ENCODE peak calls at places on chromosomes 13 and 19, in five cellular contexts. One of them, this sample, is unnamed.

GRCh38 chr13:98368019-98368418 is 190.9 kb upstream of the RNF113B start:
- DNase-seq in psoas muscle: no peak
- DNase-seq in OCI-LY7: no peak
- DNase-seq in fibroblast of lung: peak
- DNase-seq in K562: no peak
- DNase-seq in this sample: no peak

GRCh38 chr19:33221641-33222040 is 4.0 kb downstream of the SLC7A10 start:
- DNase-seq in psoas muscle: no peak
- DNase-seq in OCI-LY7: no peak
- DNase-seq in fibroblast of lung: peak
- DNase-seq in K562: no peak
- DNase-seq in this sample: no peak

GRCh38 chr13:113774177-113775107 is 15.4 kb downstream of the TMEM255B start:
- DNase-seq in psoas muscle: no peak
- DNase-seq in OCI-LY7: no peak
- DNase-seq in fibroblast of lung: peak
- DNase-seq in K562: no peak
- DNase-seq in this sample: no peak

GRCh38 chr19:4379383-4380253 is 20.7 kb downstream of the SH3GL1 start:
- DNase-seq in psoas muscle: peak
- DNase-seq in OCI-LY7: peak
- DNase-seq in fibroblast of lung: peak
- DNase-seq in K562: no peak
- DNase-seq in this sample: peak

GRCh38 chr13:40101708-40102359 is 446.4 kb downstream of the COG6 start:
- DNase-seq in psoas muscle: no peak
- DNase-seq in OCI-LY7: peak
- DNase-seq in fibroblast of lung: no peak
- DNase-seq in K562: no peak
- DNase-seq in this sample: no peak

GRCh38 chr19:46841458-46842083 is 9.1 kb downstream of the AP2S1 start:
- DNase-seq in psoas muscle: peak
- DNase-seq in OCI-LY7: no peak
- DNase-seq in fibroblast of lung: peak
- DNase-seq in K562: peak
- DNase-seq in this sample: no peak

GRCh38 chr19:42150353-42150752 is 18.1 kb upstream of the POU2F2 start:
- DNase-seq in psoas muscle: no peak
- DNase-seq in OCI-LY7: no peak
- DNase-seq in fibroblast of lung: no peak
- DNase-seq in K562: no peak
- DNase-seq in this sample: no peak

GRCh38 chr19:55585658-55586339 is 5.2 kb upstream of the ZNF579 start:
- DNase-seq in psoas muscle: peak
- DNase-seq in OCI-LY7: peak
- DNase-seq in fibroblast of lung: peak
- DNase-seq in K562: peak
- DNase-seq in this sample: peak

GRCh38 chr13:97435794-97436193 is 1.8 kb downstream of the RAP2A start:
- DNase-seq in psoas muscle: no peak
- DNase-seq in OCI-LY7: peak
- DNase-seq in fibroblast of lung: peak
- DNase-seq in K562: no peak
- DNase-seq in this sample: no peak

GRCh38 chr13:59776924-59777690 is 386.6 kb downstream of the DIAPH3 start:
- DNase-seq in psoas muscle: no peak
- DNase-seq in OCI-LY7: no peak
- DNase-seq in fibroblast of lung: peak
- DNase-seq in K562: no peak
- DNase-seq in this sample: no peak

GRCh38 chr13:28318418-28318995 is 176.4 kb downstream of the FLT1 start:
- DNase-seq in psoas muscle: no peak
- DNase-seq in OCI-LY7: peak
- DNase-seq in fibroblast of lung: no peak
- DNase-seq in K562: no peak
- DNase-seq in this sample: no peak

GRCh38 chr13:27411393-27411792 is 13.0 kb upstream of the GTF3A start:
- DNase-seq in psoas muscle: no peak
- DNase-seq in OCI-LY7: no peak
- DNase-seq in fibroblast of lung: no peak
- DNase-seq in K562: no peak
- DNase-seq in this sample: no peak

GRCh38 chr19:12034610-12035009 is 869 bp downstream of the ZNF433 start:
- DNase-seq in psoas muscle: no peak
- DNase-seq in OCI-LY7: no peak
- DNase-seq in fibroblast of lung: no peak
- DNase-seq in K562: no peak
- DNase-seq in this sample: no peak

GRCh38 chr19:35165200-35166058 is 10.9 kb downstream of the FXYD5 start:
- DNase-seq in psoas muscle: no peak
- DNase-seq in OCI-LY7: no peak
- DNase-seq in fibroblast of lung: no peak
- DNase-seq in K562: no peak
- DNase-seq in this sample: no peak

GRCh38 chr19:54178581-54179261 is 5.8 kb upstream of the TMC4 start:
- DNase-seq in psoas muscle: peak
- DNase-seq in OCI-LY7: peak
- DNase-seq in fibroblast of lung: no peak
- DNase-seq in K562: no peak
- DNase-seq in this sample: no peak

GRCh38 chr13:49213539-49213938 is 6.6 kb upstream of the MLNR start:
- DNase-seq in psoas muscle: no peak
- DNase-seq in OCI-LY7: no peak
- DNase-seq in fibroblast of lung: no peak
- DNase-seq in K562: no peak
- DNase-seq in this sample: no peak

GRCh38 chr19:33552191-33552927 is 30.8 kb upstream of the PEPD start:
- DNase-seq in psoas muscle: no peak
- DNase-seq in OCI-LY7: no peak
- DNase-seq in fibroblast of lung: no peak
- DNase-seq in K562: no peak
- DNase-seq in this sample: no peak

GRCh38 chr19:42540071-42540553 is 11.8 kb upstream of the CEACAM1 start:
- DNase-seq in psoas muscle: no peak
- DNase-seq in OCI-LY7: no peak
- DNase-seq in fibroblast of lung: peak
- DNase-seq in K562: no peak
- DNase-seq in this sample: no peak

GRCh38 chr19:14795078-14795721 is 16.8 kb upstream of the ADGRE2 start:
- DNase-seq in psoas muscle: no peak
- DNase-seq in OCI-LY7: no peak
- DNase-seq in fibroblast of lung: no peak
- DNase-seq in K562: no peak
- DNase-seq in this sample: no peak

GRCh38 chr13:53336441-53337160 is 308.0 kb downstream of the OLFM4 start:
- DNase-seq in psoas muscle: no peak
- DNase-seq in OCI-LY7: no peak
- DNase-seq in fibroblast of lung: no peak
- DNase-seq in K562: no peak
- DNase-seq in this sample: no peak

GRCh38 chr13:99034333-99035085 is 56.6 kb upstream of the DOCK9 start:
- DNase-seq in psoas muscle: no peak
- DNase-seq in OCI-LY7: no peak
- DNase-seq in fibroblast of lung: no peak
- DNase-seq in K562: no peak
- DNase-seq in this sample: no peak

GRCh38 chr19:9793051-9793591 is 24.6 kb upstream of the ZNF846 start:
- DNase-seq in psoas muscle: peak
- DNase-seq in OCI-LY7: peak
- DNase-seq in fibroblast of lung: peak
- DNase-seq in K562: no peak
- DNase-seq in this sample: peak

GRCh38 chr19:280541-281007 is 10.6 kb downstream of the PLPP2 start:
- DNase-seq in psoas muscle: no peak
- DNase-seq in OCI-LY7: no peak
- DNase-seq in fibroblast of lung: no peak
- DNase-seq in K562: peak
- DNase-seq in this sample: no peak

GRCh38 chr13:29439601-29440381 is 155.7 kb downstream of the SLC7A1 start:
- DNase-seq in psoas muscle: no peak
- DNase-seq in OCI-LY7: no peak
- DNase-seq in fibroblast of lung: no peak
- DNase-seq in K562: no peak
- DNase-seq in this sample: no peak
- H3K27ac ChIP-seq in psoas muscle: no peak
- H3K27ac ChIP-seq in OCI-LY7: no peak
- H3K27ac ChIP-seq in fibroblast of lung: no peak
- H3K27ac ChIP-seq in K562: no peak
- H3K27ac ChIP-seq in this sample: no peak

GRCh38 chr19:2333807-2334211 is 5.3 kb downstream of the SPPL2B start:
- DNase-seq in psoas muscle: no peak
- DNase-seq in OCI-LY7: no peak
- DNase-seq in fibroblast of lung: no peak
- DNase-seq in K562: no peak
- DNase-seq in this sample: no peak

GRCh38 chr19:2332341-2333026 is 4.0 kb downstream of the SPPL2B start:
- DNase-seq in psoas muscle: no peak
- DNase-seq in OCI-LY7: peak
- DNase-seq in fibroblast of lung: no peak
- DNase-seq in K562: no peak
- DNase-seq in this sample: no peak

GRCh38 chr19:2331601-2332246 is 3.2 kb downstream of the SPPL2B start:
- DNase-seq in psoas muscle: no peak
- DNase-seq in OCI-LY7: peak
- DNase-seq in fibroblast of lung: no peak
- DNase-seq in K562: no peak
- DNase-seq in this sample: no peak

GRCh38 chr19:2334426-2334825 is 5.9 kb downstream of the SPPL2B start:
- DNase-seq in psoas muscle: no peak
- DNase-seq in OCI-LY7: no peak
- DNase-seq in fibroblast of lung: no peak
- DNase-seq in K562: no peak
- DNase-seq in this sample: no peak

DNA sequence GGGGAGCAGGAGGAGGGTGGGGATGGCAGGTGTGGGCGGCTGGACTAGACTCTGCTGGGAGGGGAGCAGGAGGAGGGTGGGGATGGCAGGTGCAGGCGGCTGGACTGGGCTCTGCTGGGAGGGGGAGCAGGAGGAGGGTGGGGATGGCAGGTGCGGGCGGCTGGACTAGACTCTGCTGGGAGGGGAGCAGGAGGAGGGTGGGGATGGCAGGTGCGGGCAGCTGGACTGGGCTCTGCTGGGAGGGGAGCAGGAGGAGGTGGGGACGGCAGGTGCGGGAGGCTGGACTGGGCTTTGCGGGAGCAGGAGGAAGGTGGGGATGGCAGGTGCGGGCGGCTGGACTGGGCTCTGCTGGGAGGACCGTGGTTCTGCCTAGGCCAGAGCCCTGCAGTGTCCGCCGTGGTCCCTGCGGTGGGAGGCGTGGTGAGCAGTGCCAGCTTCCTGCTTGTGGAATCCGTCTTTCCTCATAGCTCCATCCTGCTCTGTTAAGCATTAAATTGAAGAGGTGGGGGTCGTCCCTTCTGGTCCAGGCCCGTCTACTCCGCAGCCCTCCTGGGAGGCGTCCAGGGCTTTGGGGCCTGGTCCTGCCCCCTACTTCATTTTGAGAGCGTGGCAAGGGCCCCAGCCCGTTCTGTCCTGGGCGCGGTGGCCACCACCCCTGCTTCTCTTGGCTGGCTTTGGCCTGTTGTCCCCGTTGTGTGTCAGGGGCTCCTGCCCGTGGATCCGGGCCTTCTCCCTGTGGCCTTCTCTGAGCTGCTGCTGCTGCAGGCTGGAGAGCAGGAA is 4.7 kb downstream of the SPPL2B start:
- DNase-seq in psoas muscle: no peak
- DNase-seq in OCI-LY7: peak
- DNase-seq in fibroblast of lung: no peak
- DNase-seq in K562: no peak
- DNase-seq in this sample: no peak
- H3K4me3 ChIP-seq in psoas muscle: no peak
- H3K4me3 ChIP-seq in OCI-LY7: peak
- H3K4me3 ChIP-seq in fibroblast of lung: no peak
- H3K4me3 ChIP-seq in K562: no peak
- H3K4me3 ChIP-seq in this sample: no peak

DNA sequence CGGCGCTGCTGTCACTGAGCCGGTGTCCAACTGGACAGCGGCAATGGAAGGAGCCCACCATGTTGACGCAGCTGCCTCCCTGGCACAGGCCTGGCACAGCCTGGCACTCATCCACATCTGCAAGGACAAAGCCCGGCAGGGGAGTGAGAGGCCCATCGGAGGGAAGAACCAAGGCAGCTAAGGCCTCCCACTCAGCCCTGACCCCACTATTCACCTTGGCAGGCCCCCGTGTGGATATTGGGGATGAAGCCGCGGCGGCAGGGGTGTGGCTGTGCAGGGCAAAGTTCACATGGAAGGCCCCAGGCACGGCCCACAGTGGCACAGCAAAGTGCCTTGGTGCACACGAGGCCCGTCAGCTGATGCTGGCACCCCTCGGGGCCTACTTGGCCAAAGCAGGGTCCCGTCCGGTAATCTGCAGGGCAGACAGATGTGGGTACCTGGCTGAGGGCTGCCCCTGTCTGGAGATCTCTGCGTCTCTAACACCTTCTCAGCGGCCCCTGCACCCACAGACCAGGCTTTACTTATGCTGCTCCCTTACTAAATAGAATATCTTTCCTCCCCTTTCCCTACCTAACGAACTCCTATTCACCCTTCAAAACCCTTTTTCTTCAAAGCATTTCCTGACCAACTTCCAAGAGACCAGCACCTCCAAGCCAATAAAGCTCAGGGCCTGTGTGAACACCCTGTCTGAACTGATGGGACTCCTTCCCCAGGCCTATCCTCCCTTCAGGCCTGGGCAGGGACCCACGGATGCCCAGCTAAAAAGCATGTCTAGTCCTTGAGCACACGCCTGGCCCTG is 7.5 kb downstream of the FBN3 start:
- DNase-seq in psoas muscle: no peak
- DNase-seq in OCI-LY7: no peak
- DNase-seq in fibroblast of lung: no peak
- DNase-seq in K562: no peak
- DNase-seq in this sample: no peak
- TF ChIP-seq CTCF in psoas muscle: no peak
- TF ChIP-seq CTCF in OCI-LY7: no peak
- TF ChIP-seq CTCF in fibroblast of lung: no peak
- TF ChIP-seq CTCF in K562: no peak
- TF ChIP-seq CTCF in this sample: no peak

DNA sequence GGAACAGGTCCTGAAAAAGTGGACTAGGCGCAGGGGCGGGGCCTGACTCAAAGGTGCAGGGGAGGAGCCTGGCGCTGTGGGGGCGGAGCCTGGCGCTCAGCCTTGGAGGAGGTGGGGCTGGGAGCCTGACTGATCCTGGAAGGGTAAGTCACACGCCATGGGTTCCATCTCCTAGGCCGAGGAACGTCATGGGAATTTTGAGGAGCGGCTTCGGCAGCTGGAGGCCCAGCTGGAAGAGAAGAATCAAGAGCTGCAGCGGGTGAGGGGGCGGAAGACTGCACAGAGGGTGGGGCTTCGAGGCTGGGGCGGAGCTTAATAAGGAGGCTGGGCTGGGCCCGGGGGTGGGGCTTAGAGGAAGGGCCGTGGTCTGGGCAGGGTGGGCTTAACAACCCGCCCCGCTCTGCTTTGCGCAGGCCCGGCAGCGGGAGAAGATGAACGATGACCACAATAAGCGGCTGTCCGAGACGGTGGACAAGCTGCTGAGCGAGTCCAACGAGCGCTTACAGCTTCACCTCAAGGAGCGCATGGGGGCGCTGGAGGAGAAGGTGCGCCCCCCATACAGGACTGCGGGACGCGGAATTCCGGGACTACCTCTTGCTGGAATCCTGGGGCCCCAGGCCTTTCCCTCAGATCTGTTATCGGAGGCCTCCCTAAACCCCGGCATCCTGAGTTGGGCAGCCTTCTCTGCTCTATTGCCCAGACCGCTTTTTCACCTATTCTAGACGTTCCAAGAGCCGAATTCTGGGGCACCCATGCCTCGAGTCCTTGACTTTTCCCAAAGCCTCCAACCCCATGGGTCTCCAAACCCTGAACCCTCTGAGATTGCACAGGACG is 14.5 kb downstream of the PPFIA3 start:
- DNase-seq in psoas muscle: peak
- DNase-seq in OCI-LY7: peak
- DNase-seq in fibroblast of lung: peak
- DNase-seq in K562: peak
- DNase-seq in this sample: peak
- H3K27ac ChIP-seq in psoas muscle: no peak
- H3K27ac ChIP-seq in OCI-LY7: no peak
- H3K27ac ChIP-seq in fibroblast of lung: no peak
- H3K27ac ChIP-seq in K562: no peak
- H3K27ac ChIP-seq in this sample: no peak

This sample was measured in lower lobe of right lung.